ENCODE peak calls at places on chromosomes 2 and 18, in eight cellular contexts. One of them, this sample, is unnamed.

GRCh38 chr2:74768401-74768914 is 65.5 kb upstream of the HK2 start:
- DNase-seq in lower lobe of right lung: no peak
- DNase-seq in aorta: peak; percentile 82
- DNase-seq in endodermal cell: no peak
- DNase-seq in stomach: no peak
- DNase-seq in dorsolateral prefrontal cortex: no peak
- DNase-seq in A549: no peak
- DNase-seq in neural progenitor cell: no peak
- DNase-seq in this sample: no peak

GRCh38 chr2:237277151-237277550 is 136.8 kb downstream of the COL6A3 start:
- DNase-seq in aorta: no peak
- DNase-seq in A549: no peak
- DNase-seq in neural progenitor cell: no peak
- DNase-seq in lower lobe of right lung: no peak
- DNase-seq in endodermal cell: no peak
- DNase-seq in stomach: no peak
- DNase-seq in dorsolateral prefrontal cortex: no peak
- DNase-seq in this sample: no peak

GRCh38 chr2:230658877-230659652 is 53.6 kb upstream of the CAB39 start:
- DNase-seq in dorsolateral prefrontal cortex: no peak
- DNase-seq in endodermal cell: no peak
- DNase-seq in neural progenitor cell: no peak
- DNase-seq in aorta: no peak
- DNase-seq in lower lobe of right lung: no peak
- DNase-seq in stomach: no peak
- DNase-seq in A549: no peak
- DNase-seq in this sample: no peak

GRCh38 chr18:48560491-48560890 is 21.7 kb downstream of the CTIF start:
- DNase-seq in neural progenitor cell: no peak
- DNase-seq in endodermal cell: no peak
- DNase-seq in stomach: no peak
- DNase-seq in aorta: peak; percentile 51
- DNase-seq in A549: no peak
- DNase-seq in lower lobe of right lung: no peak
- DNase-seq in dorsolateral prefrontal cortex: no peak
- DNase-seq in this sample: no peak

GRCh38 chr2:29012211-29012681 is 31.1 kb downstream of the TOGARAM2 start:
- DNase-seq in endodermal cell: no peak
- DNase-seq in aorta: no peak
- DNase-seq in lower lobe of right lung: peak; percentile 60
- DNase-seq in A549: no peak
- DNase-seq in neural progenitor cell: no peak
- DNase-seq in stomach: peak; percentile 67
- DNase-seq in dorsolateral prefrontal cortex: no peak
- DNase-seq in this sample: no peak

GRCh38 chr2:25887624-25888242 is 9.4 kb upstream of the ASXL2 start:
- DNase-seq in lower lobe of right lung: no peak
- DNase-seq in endodermal cell: no peak
- DNase-seq in stomach: no peak
- DNase-seq in A549: no peak
- DNase-seq in neural progenitor cell: no peak
- DNase-seq in dorsolateral prefrontal cortex: no peak
- DNase-seq in aorta: no peak
- DNase-seq in this sample: no peak

GRCh38 chr2:239927424-239927981 is 97.6 kb downstream of the NDUFA10 start:
- DNase-seq in neural progenitor cell: no peak
- DNase-seq in lower lobe of right lung: peak; percentile 59
- DNase-seq in endodermal cell: peak; percentile 48
- DNase-seq in dorsolateral prefrontal cortex: peak; percentile 30
- DNase-seq in stomach: peak; percentile 24
- DNase-seq in aorta: peak; percentile 68
- DNase-seq in A549: peak; percentile 89
- DNase-seq in this sample: peak; percentile 92

GRCh38 chr2:20589975-20590703 is 60.8 kb downstream of the HS1BP3 start:
- DNase-seq in A549: no peak
- DNase-seq in neural progenitor cell: no peak
- DNase-seq in lower lobe of right lung: peak; percentile 50
- DNase-seq in aorta: peak; percentile 60
- DNase-seq in endodermal cell: peak; percentile 28
- DNase-seq in stomach: peak; percentile 9
- DNase-seq in dorsolateral prefrontal cortex: no peak
- DNase-seq in this sample: no peak

GRCh38 chr2:23505984-23506380 is 121.0 kb downstream of the KLHL29 start:
- DNase-seq in dorsolateral prefrontal cortex: no peak
- DNase-seq in aorta: no peak
- DNase-seq in lower lobe of right lung: peak; percentile 21
- DNase-seq in neural progenitor cell: no peak
- DNase-seq in stomach: no peak
- DNase-seq in endodermal cell: no peak
- DNase-seq in A549: no peak
- DNase-seq in this sample: peak; percentile 50

GRCh38 chr18:75407468-75408437 is 19.8 kb downstream of the SMIM21 start:
- DNase-seq in endodermal cell: peak; percentile 87
- DNase-seq in A549: no peak
- DNase-seq in dorsolateral prefrontal cortex: no peak
- DNase-seq in stomach: no peak
- DNase-seq in aorta: peak; percentile 70
- DNase-seq in neural progenitor cell: peak; percentile 91
- DNase-seq in lower lobe of right lung: no peak
- DNase-seq in this sample: no peak

GRCh38 chr2:3485166-3485565 is 34.2 kb downstream of the ADI1 start:
- DNase-seq in neural progenitor cell: no peak
- DNase-seq in aorta: peak; percentile 43
- DNase-seq in A549: no peak
- DNase-seq in stomach: no peak
- DNase-seq in dorsolateral prefrontal cortex: no peak
- DNase-seq in lower lobe of right lung: no peak
- DNase-seq in endodermal cell: no peak
- DNase-seq in this sample: no peak

GRCh38 chr18:11695736-11696135 is 6.7 kb downstream of the GNAL start:
- DNase-seq in dorsolateral prefrontal cortex: no peak
- DNase-seq in endodermal cell: no peak
- DNase-seq in A549: no peak
- DNase-seq in lower lobe of right lung: no peak
- DNase-seq in stomach: no peak
- DNase-seq in neural progenitor cell: no peak
- DNase-seq in aorta: no peak
- DNase-seq in this sample: no peak

GRCh38 chr18:11689031-11689971 is at the start of gene GNAL:
- DNase-seq in A549: peak; percentile 90
- DNase-seq in endodermal cell: peak; percentile 95
- DNase-seq in stomach: peak; percentile 84
- DNase-seq in aorta: peak; percentile 92
- DNase-seq in dorsolateral prefrontal cortex: peak; percentile 76
- DNase-seq in neural progenitor cell: peak; percentile 95
- DNase-seq in lower lobe of right lung: peak; percentile 83
- DNase-seq in this sample: peak; percentile 76

DNA sequence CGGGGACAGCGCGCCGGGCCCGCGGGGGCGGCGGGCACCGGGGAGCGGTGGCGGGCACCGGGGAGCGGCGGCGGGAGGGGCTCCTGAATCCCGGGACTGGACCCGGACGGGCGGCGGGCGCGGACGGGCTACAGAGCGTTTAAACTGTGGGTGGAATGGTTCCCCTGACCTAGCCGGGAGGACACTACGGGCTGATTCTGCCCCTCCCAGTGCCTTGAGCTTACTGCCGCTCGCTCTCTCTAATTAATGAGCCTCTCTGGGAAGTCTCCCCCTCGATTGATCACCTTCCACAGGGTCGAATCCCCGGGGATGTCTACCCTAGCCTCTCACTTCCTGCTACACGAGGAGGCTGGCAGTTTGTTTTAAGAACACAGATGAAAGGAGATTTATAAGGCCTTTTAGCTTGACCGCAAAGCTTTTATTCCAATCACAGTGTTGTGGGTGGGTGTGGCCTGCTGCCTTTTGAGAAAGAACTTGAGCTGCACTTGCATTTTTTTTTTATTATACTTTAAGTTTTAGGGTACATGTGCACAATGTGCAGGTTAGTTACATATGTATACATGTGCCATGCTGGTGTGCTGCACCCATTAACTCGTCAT is 1.0 kb downstream of the GNAL start:
- DNase-seq in A549: peak; percentile 34
- DNase-seq in stomach: no peak
- DNase-seq in aorta: peak; percentile 79
- DNase-seq in neural progenitor cell: no peak
- DNase-seq in endodermal cell: peak; percentile 83
- DNase-seq in dorsolateral prefrontal cortex: no peak
- DNase-seq in lower lobe of right lung: no peak
- DNase-seq in this sample: no peak
- H3K27ac ChIP-seq in A549: peak overlapping the region; percentile 78
- H3K27ac ChIP-seq in stomach: no peak overlapping the region
- H3K27ac ChIP-seq in aorta: no peak overlapping the region
- H3K27ac ChIP-seq in neural progenitor cell: no peak overlapping the region
- H3K27ac ChIP-seq in endodermal cell: no peak overlapping the region
- H3K27ac ChIP-seq in dorsolateral prefrontal cortex: no peak overlapping the region
- H3K27ac ChIP-seq in lower lobe of right lung: no peak overlapping the region
- H3K27ac ChIP-seq in this sample: no peak overlapping the region

DNA sequence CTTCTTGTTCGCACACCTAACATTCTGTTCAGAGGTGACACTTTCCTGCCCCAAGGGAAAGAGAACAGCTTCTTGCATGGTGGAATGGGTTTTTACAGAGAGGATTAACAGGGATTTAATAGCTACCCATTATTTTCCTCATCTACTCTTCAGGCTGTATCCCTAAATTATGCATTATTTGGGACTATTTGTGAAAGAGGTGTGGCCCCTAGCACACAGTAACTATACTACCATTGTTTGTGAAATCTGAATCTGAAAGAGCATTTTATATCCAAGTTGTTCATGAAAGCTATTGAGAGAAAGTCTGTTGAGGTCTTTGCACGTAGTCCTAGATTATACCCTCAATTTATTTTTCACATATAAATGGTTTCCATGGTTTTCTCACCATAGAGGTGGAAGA is 78.1 kb downstream of the SPTBN1 start:
- DNase-seq in aorta: no peak
- DNase-seq in stomach: no peak
- DNase-seq in endodermal cell: no peak
- DNase-seq in lower lobe of right lung: no peak
- DNase-seq in A549: no peak
- DNase-seq in neural progenitor cell: no peak
- DNase-seq in dorsolateral prefrontal cortex: no peak
- DNase-seq in this sample: no peak
- H3K27ac ChIP-seq in aorta: no peak overlapping the region
- H3K27ac ChIP-seq in stomach: peak overlapping the region; percentile 8
- H3K27ac ChIP-seq in endodermal cell: no peak overlapping the region
- H3K27ac ChIP-seq in lower lobe of right lung: no peak overlapping the region
- H3K27ac ChIP-seq in A549: peak overlapping the region; percentile 98
- H3K27ac ChIP-seq in neural progenitor cell: no peak overlapping the region
- H3K27ac ChIP-seq in dorsolateral prefrontal cortex: peak overlapping the region; percentile 14
- H3K27ac ChIP-seq in this sample: peak overlapping the region; percentile 91

GRCh38 chr2:66684289-66684688 is 249.4 kb downstream of the MEIS1 start:
- DNase-seq in lower lobe of right lung: no peak
- DNase-seq in neural progenitor cell: no peak
- DNase-seq in endodermal cell: no peak
- DNase-seq in stomach: no peak
- DNase-seq in aorta: no peak
- DNase-seq in A549: no peak
- DNase-seq in dorsolateral prefrontal cortex: no peak
- DNase-seq in this sample: peak; percentile 34

GRCh38 chr2:66686768-66687167 is 251.8 kb downstream of the MEIS1 start:
- DNase-seq in dorsolateral prefrontal cortex: no peak
- DNase-seq in endodermal cell: no peak
- DNase-seq in A549: no peak
- DNase-seq in aorta: no peak
- DNase-seq in stomach: no peak
- DNase-seq in lower lobe of right lung: no peak
- DNase-seq in neural progenitor cell: no peak
- DNase-seq in this sample: no peak

GRCh38 chr2:66683068-66683467 is 248.1 kb downstream of the MEIS1 start:
- DNase-seq in lower lobe of right lung: no peak
- DNase-seq in endodermal cell: no peak
- DNase-seq in aorta: no peak
- DNase-seq in A549: no peak
- DNase-seq in stomach: no peak
- DNase-seq in neural progenitor cell: no peak
- DNase-seq in dorsolateral prefrontal cortex: no peak
- DNase-seq in this sample: no peak

GRCh38 chr2:66682476-66682875 is 247.6 kb downstream of the MEIS1 start:
- DNase-seq in neural progenitor cell: peak; percentile 61
- DNase-seq in aorta: no peak
- DNase-seq in lower lobe of right lung: no peak
- DNase-seq in A549: no peak
- DNase-seq in stomach: no peak
- DNase-seq in endodermal cell: peak; percentile 52
- DNase-seq in dorsolateral prefrontal cortex: no peak
- DNase-seq in this sample: no peak

GRCh38 chr2:66683599-66683998 is 248.7 kb downstream of the MEIS1 start:
- DNase-seq in lower lobe of right lung: no peak
- DNase-seq in stomach: no peak
- DNase-seq in A549: no peak
- DNase-seq in endodermal cell: no peak
- DNase-seq in dorsolateral prefrontal cortex: no peak
- DNase-seq in neural progenitor cell: no peak
- DNase-seq in aorta: no peak
- DNase-seq in this sample: no peak
- H3K27ac ChIP-seq in lower lobe of right lung: no peak overlapping the region
- H3K27ac ChIP-seq in stomach: no peak overlapping the region
- H3K27ac ChIP-seq in A549: no peak overlapping the region
- H3K27ac ChIP-seq in endodermal cell: no peak overlapping the region
- H3K27ac ChIP-seq in dorsolateral prefrontal cortex: no peak overlapping the region
- H3K27ac ChIP-seq in neural progenitor cell: no peak overlapping the region
- H3K27ac ChIP-seq in aorta: no peak overlapping the region
- H3K27ac ChIP-seq in this sample: no peak overlapping the region

GRCh38 chr2:144452169-144453038 is 67.5 kb downstream of the ZEB2 start:
- DNase-seq in neural progenitor cell: peak; percentile 82
- DNase-seq in A549: peak; percentile 27
- DNase-seq in endodermal cell: peak; percentile 79
- DNase-seq in aorta: no peak
- DNase-seq in dorsolateral prefrontal cortex: no peak
- DNase-seq in lower lobe of right lung: no peak
- DNase-seq in stomach: no peak
- DNase-seq in this sample: no peak

GRCh38 chr2:144453486-144454158 is 66.3 kb downstream of the ZEB2 start:
- DNase-seq in aorta: no peak
- DNase-seq in neural progenitor cell: no peak
- DNase-seq in stomach: no peak
- DNase-seq in dorsolateral prefrontal cortex: no peak
- DNase-seq in lower lobe of right lung: no peak
- DNase-seq in endodermal cell: no peak
- DNase-seq in A549: no peak
- DNase-seq in this sample: no peak

GRCh38 chr2:144451443-144451842 is 68.5 kb downstream of the ZEB2 start:
- DNase-seq in dorsolateral prefrontal cortex: no peak
- DNase-seq in aorta: no peak
- DNase-seq in neural progenitor cell: no peak
- DNase-seq in lower lobe of right lung: no peak
- DNase-seq in endodermal cell: no peak
- DNase-seq in A549: no peak
- DNase-seq in stomach: no peak
- DNase-seq in this sample: no peak

GRCh38 chr2:144454466-144455287 is 65.2 kb downstream of the ZEB2 start:
- DNase-seq in dorsolateral prefrontal cortex: no peak
- DNase-seq in A549: no peak
- DNase-seq in stomach: no peak
- DNase-seq in endodermal cell: no peak
- DNase-seq in lower lobe of right lung: no peak
- DNase-seq in aorta: no peak
- DNase-seq in neural progenitor cell: no peak
- DNase-seq in this sample: no peak

DNA sequence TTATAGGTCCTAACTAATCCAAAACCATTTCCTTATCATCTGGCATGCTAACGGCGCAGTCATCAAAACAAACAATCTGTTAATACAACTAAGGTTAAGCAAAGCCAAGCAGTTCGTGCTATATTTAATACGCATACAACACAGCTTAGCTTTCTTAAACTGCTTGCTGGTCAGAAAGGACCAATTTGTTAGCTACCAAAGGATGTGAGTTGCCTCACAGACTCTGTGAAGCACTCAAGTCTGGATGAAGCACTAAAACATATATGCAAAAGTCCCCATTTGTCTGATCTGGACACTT is 66.9 kb downstream of the ZEB2 start:
- DNase-seq in aorta: no peak
- DNase-seq in lower lobe of right lung: no peak
- DNase-seq in neural progenitor cell: no peak
- DNase-seq in dorsolateral prefrontal cortex: no peak
- DNase-seq in endodermal cell: no peak
- DNase-seq in A549: peak; percentile 21
- DNase-seq in stomach: no peak
- DNase-seq in this sample: no peak
- H3K27ac ChIP-seq in aorta: no peak overlapping the region
- H3K27ac ChIP-seq in lower lobe of right lung: peak overlapping the region; percentile 63
- H3K27ac ChIP-seq in neural progenitor cell: peak overlapping the region; percentile 84
- H3K27ac ChIP-seq in dorsolateral prefrontal cortex: peak overlapping the region; percentile 99
- H3K27ac ChIP-seq in endodermal cell: peak overlapping the region; percentile 12
- H3K27ac ChIP-seq in A549: peak overlapping the region; percentile 55
- H3K27ac ChIP-seq in stomach: peak overlapping the region; percentile 52
- H3K27ac ChIP-seq in this sample: no peak overlapping the region